ENCODE peak calls at places on chromosomes 11 and 22, in five cellular contexts. K is CD8-positive, alpha-beta T cell; D is fibroblast of lung; V is left lung; E is right lobe of liver. Z is an unnamed sample.

GRCh38 chr11:76811259-76811658 is 28.1 kb downstream of the TSKU start:
- DNase-seq in E (no peak), V (no peak), D (no peak), K (no peak), Z (no peak)

GRCh38 chr11:61123775-61124571 is 21.7 kb downstream of the CD5 start:
- DNase-seq in E (no peak), V (no peak), K (no peak), D (no peak), Z (no peak)

GRCh38 chr22:42901790-42902508 is 44.9 kb upstream of the ARFGAP3 start:
- DNase-seq in E (no peak), K (no peak), D (no peak), V (no peak), Z (no peak)

GRCh38 chr11:68354181-68354872 is 41.9 kb downstream of the LRP5 start:
- DNase-seq in E (peak), V (peak), K (no peak), D (peak), Z (no peak)

GRCh38 chr11:129375731-129376657 is at the start of gene BARX2:
- DNase-seq in D (peak), K (no peak), V (peak), E (peak), Z (no peak)

GRCh38 chr11:65180877-65181568 is 705 bp upstream of the CAPN1 start:
- DNase-seq in D (peak), E (no peak), V (peak), K (peak), Z (peak)

GRCh38 chr11:128902515-128903066 is 11.4 kb downstream of the KCNJ5 start:
- DNase-seq in D (peak), E (no peak), V (no peak), K (no peak), Z (no peak)

GRCh38 chr11:61637287-61637686 is 42.9 kb upstream of the DAGLA start:
- DNase-seq in V (no peak), K (no peak), D (peak), E (no peak), Z (no peak)

GRCh38 chr22:41596776-41597634 is 7.4 kb upstream of the PMM1 start:
- DNase-seq in K (no peak), E (peak), D (peak), V (peak), Z (no peak)

GRCh38 chr22:48580481-48580970 is 1247.1 kb downstream of the BRD1 start:
- DNase-seq in K (no peak), V (no peak), E (no peak), D (no peak), Z (no peak)

GRCh38 chr11:77236901-77237300 is 64.6 kb downstream of the GDPD4 start:
- DNase-seq in K (no peak), V (no peak), D (peak), E (no peak), Z (no peak)

GRCh38 chr11:2524446-2525165 is 79.8 kb downstream of the KCNQ1 start:
- DNase-seq in D (no peak), V (peak), K (no peak), E (no peak), Z (no peak)

GRCh38 chr22:17655289-17655688 is 16.7 kb downstream of the BCL2L13 start:
- DNase-seq in K (no peak), V (peak), D (no peak), E (peak), Z (no peak)

GRCh38 chr11:113477321-113477720 is 2.1 kb upstream of the DRD2 start:
- DNase-seq in V (no peak), D (no peak), K (no peak), E (no peak), Z (no peak)

GRCh38 chr11:57735655-57736298 is 5.5 kb upstream of the SELENOH start:
- DNase-seq in V (no peak), K (no peak), D (no peak), E (no peak), Z (no peak)

GRCh38 chr22:36291831-36292740 is 39.2 kb downstream of the APOL1 start:
- DNase-seq in D (no peak), E (peak), V (no peak), K (no peak), Z (no peak)

GRCh38 chr11:37721485-37721884 is 1123.4 kb upstream of the RAG2 start:
- DNase-seq in K (no peak), D (peak), E (no peak), V (no peak), Z (no peak)

GRCh38 chr11:133413726-133414125 is 118.6 kb downstream of the OPCML start:
- DNase-seq in E (no peak), D (no peak), V (no peak), K (no peak), Z (no peak)

GRCh38 chr11:100467821-100468508 is 219.1 kb upstream of the ARHGAP42 start:
- DNase-seq in V (no peak), D (no peak), K (no peak), E (no peak), Z (no peak)

GRCh38 chr11:71193431-71193830 is 58.9 kb downstream of the SHANK2 start:
- DNase-seq in K (no peak), D (no peak), V (no peak), E (no peak), Z (no peak)

GRCh38 chr11:60915250-60915914 is 1.4 kb downstream of the TMEM109 start:
- DNase-seq in K (peak), V (peak), D (peak), E (no peak), Z (peak)

DNA sequence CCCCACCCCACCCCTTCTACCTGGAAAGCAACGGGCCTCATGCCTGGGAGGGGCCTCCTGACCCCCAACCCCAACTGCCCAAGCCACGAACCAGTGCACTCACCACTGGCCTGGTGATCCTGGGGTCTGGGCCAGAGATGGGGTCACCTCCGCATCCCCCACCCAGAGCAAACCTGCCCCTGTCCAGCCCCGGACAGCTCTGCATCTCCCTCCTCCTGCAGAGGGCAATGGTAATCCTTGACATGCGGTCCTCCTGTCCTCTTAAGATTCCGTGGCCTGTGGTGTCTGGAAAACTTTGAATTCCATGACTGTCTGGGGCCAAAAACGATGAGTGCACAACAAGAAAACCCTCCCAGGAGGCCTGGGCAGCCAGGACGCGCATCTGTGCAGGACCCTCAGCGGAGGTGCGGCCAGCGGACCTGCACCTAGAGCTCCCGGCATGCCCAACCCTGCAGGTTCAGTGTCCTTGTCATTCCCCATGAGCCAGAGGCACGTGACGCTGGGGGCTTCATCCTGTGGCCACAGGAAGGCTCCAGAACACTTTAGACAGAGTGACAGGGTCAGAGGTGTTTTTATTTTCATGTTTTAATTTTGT is 16.1 kb upstream of the PPARA start:
- DNase-seq in K (no peak), V (no peak), D (no peak), E (no peak), Z (no peak)
- H3K27ac ChIP-seq in K (no peak), V (no peak), D (no peak), E (no peak), Z (no peak)

GRCh38 chr22:49953680-49954344 is 6.8 kb upstream of the PIM3 start:
- DNase-seq in D (no peak), V (peak), E (no peak), K (no peak), Z (no peak)
- H3K27ac ChIP-seq in D (no peak), V (peak), E (peak), K (no peak), Z (no peak)

DNA sequence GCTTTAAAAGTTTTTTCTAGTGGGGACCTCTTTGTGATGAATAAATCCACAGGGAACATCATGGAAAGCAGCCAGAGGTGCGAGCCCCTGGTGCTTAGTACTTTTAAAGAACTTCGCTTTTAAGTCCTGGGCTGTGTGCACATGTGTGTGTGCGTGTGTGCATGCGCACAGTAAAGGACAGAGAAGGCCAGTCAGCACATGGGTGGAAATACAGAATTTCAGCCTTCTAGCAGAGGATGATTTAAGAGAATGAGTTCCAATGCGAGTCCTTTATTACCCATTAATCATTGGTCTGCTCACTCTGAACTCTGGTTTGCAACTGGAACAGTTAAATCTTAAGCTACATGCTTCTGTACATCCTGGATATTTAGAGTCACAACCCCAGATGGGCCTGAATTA is 18.9 kb downstream of the TEAD1 start:
- DNase-seq in V (no peak), D (peak), K (no peak), E (no peak), Z (no peak)
- H3K27ac ChIP-seq in V (peak), D (peak), K (no peak), E (peak), Z (no peak)

GRCh38 chr11:117171648-117172051 is 6.9 kb upstream of the SIDT2 start:
- DNase-seq in K (no peak), D (peak), E (no peak), V (no peak), Z (no peak)

GRCh38 chr11:117170210-117170609 is 8.3 kb upstream of the SIDT2 start:
- DNase-seq in K (no peak), E (no peak), V (no peak), D (peak), Z (no peak)

GRCh38 chr11:117169726-117170125 is 8.8 kb upstream of the SIDT2 start:
- DNase-seq in K (no peak), E (no peak), D (no peak), V (no peak), Z (no peak)

GRCh38 chr11:117171007-117171647 is 7.4 kb upstream of the SIDT2 start:
- DNase-seq in K (no peak), D (no peak), V (no peak), E (no peak), Z (no peak)

GRCh38 chr11:117166491-117166890 is 12.1 kb upstream of the SIDT2 start:
- DNase-seq in K (no peak), D (peak), E (no peak), V (no peak), Z (no peak)
- H3K27ac ChIP-seq in K (no peak), D (no peak), E (no peak), V (no peak), Z (no peak)